ENCODE peak calls at places on chromosome 1, in seven cellular contexts. L is PC-9; J is T-helper 2 cell treated with Interferon-gamma antibody and Interleukin-4, amounts not matched to agents 5 μg/mL and 100 μg/mL, for 36 hours; W is amniotic stem cell; H is fibroblast of mammary gland; K is CD8-positive, alpha-beta memory T cell; M is NCI-H774. T is an unnamed sample.

GRCh38 chr1:118223426-118223825 is 38.4 kb upstream of the SPAG17 start:
- DNase-seq in K (no peak), W (no peak), H (peak; percentile 32), J (no peak), M (no peak), L (no peak), T (peak; percentile 81)

GRCh38 chr1:192609110-192610079 is 26.6 kb upstream of the RGS13 start:
- DNase-seq in L (no peak), W (no peak), J (peak; percentile 40), M (no peak), K (peak; percentile 65), H (no peak), T (no peak)

GRCh38 chr1:162972768-162973167 is 96.4 kb upstream of the RGS4 start:
- DNase-seq in H (no peak), W (no peak), L (no peak), K (no peak), J (no peak), M (no peak), T (no peak)

GRCh38 chr1:98086796-98087195 is 166.0 kb upstream of the DPYD start:
- DNase-seq in J (no peak), W (peak; percentile 86), M (no peak), K (no peak), L (peak; percentile 33), H (peak; percentile 94), T (no peak)

GRCh38 chr1:66642992-66643391 is 109.0 kb downstream of the SGIP1 start:
- DNase-seq in W (no peak), L (no peak), H (peak; percentile 56), K (no peak), M (no peak), J (no peak), T (no peak)

GRCh38 chr1:42756956-42757891 is 9.6 kb downstream of the P3H1 start:
- DNase-seq in J (no peak), L (peak; percentile 34), M (peak; percentile 59), K (peak; percentile 24), W (no peak), H (peak; percentile 71), T (peak; percentile 58)

GRCh38 chr1:23793861-23794731 is 3.2 kb downstream of the LYPLA2 start:
- DNase-seq in J (no peak), M (no peak), W (no peak), K (no peak), L (no peak), H (no peak), T (no peak)

GRCh38 chr1:62327360-62328051 is 8.3 kb upstream of the KANK4 start:
- DNase-seq in J (no peak), L (no peak), M (peak; percentile 70), W (no peak), K (no peak), H (no peak), T (no peak)

GRCh38 chr1:53548031-53548491 is 88.9 kb downstream of the DMRTB1 start:
- DNase-seq in M (no peak), W (no peak), J (no peak), K (no peak), L (no peak), H (no peak), T (no peak)

GRCh38 chr1:44129616-44130500 is 11.2 kb downstream of the KLF17 start:
- DNase-seq in W (no peak), L (no peak), H (no peak), J (no peak), K (no peak), M (no peak), T (no peak)

GRCh38 chr1:8015036-8015808 is 10.9 kb downstream of the ERRFI1 start:
- DNase-seq in H (peak; percentile 91), M (no peak), L (peak; percentile 58), J (peak; percentile 23), K (peak; percentile 50), W (peak; percentile 67), T (peak; percentile 48)

T was measured in NCI-H526 treated with DMSO at 0.1 percent for 48 hours.